ENCODE peak calls at places on chromosomes 6 and 20, in ten cellular contexts. E, L, G, B, U, C, H, Y, F and Q are unnamed samples.
A peak's percentile ranks its signal among the peaks of the same experiment; 100 is the strongest.

GRCh38 chr6:52284131-52284459 is 447 bp downstream of the MCM3 start:
- DNase-seq in Y (peak; percentile 45), U (no peak), L (peak; percentile 93), F (no peak), E (no peak), H (no peak), B (peak; percentile 36), C (no peak), G (peak; percentile 37), Q (peak; percentile 21)

GRCh38 chr6:160420969-160421556 is 72.9 kb downstream of the SLC22A3 start:
- DNase-seq in E (no peak), H (no peak), B (no peak), Y (no peak), L (no peak), F (no peak), C (no peak), U (no peak), G (no peak), Q (no peak)

GRCh38 chr20:1423206-1423605 is 30.4 kb upstream of the FKBP1A start:
- DNase-seq in H (no peak), L (no peak), G (no peak), U (no peak), F (no peak), C (no peak), E (no peak), Y (no peak), B (no peak), Q (no peak)

GRCh38 chr6:30881987-30882763 is 2.1 kb upstream of the DDR1 start:
- DNase-seq in L (peak; percentile 85), H (no peak), B (no peak), F (no peak), Y (no peak), E (no peak), C (no peak), U (no peak), G (no peak), Q (peak; percentile 36)

GRCh38 chr6:97705568-97705967 is 422.6 kb upstream of the MMS22L start:
- DNase-seq in G (no peak), H (no peak), Y (no peak), F (peak; percentile 7), E (no peak), C (no peak), U (no peak), B (no peak), L (peak; percentile 86), Q (no peak)

GRCh38 chr6:150813319-150813992 is 52.0 kb upstream of the MTHFD1L start:
- DNase-seq in U (no peak), G (no peak), C (peak; percentile 32), F (peak; percentile 92), L (no peak), B (no peak), E (no peak), Y (no peak), H (no peak), Q (no peak)

GRCh38 chr20:41175201-41175651 is 37.9 kb downstream of the PLCG1 start:
- DNase-seq in L (no peak), Y (no peak), G (no peak), F (no peak), H (no peak), E (peak; percentile 27), C (no peak), B (no peak), U (peak; percentile 7), Q (peak; percentile 1)

GRCh38 chr20:37823276-37823980 is 79.5 kb upstream of the VSTM2L start:
- DNase-seq in F (no peak), C (no peak), U (no peak), L (peak; percentile 33), Y (no peak), H (no peak), G (no peak), E (no peak), B (no peak), Q (no peak)

GRCh38 chr20:44089987-44090674 is 96.9 kb downstream of the JPH2 start:
- DNase-seq in U (no peak), C (no peak), H (no peak), B (peak; percentile 56), F (peak; percentile 61), L (no peak), Y (peak; percentile 13), G (peak; percentile 27), E (no peak), Q (no peak)

DNA sequence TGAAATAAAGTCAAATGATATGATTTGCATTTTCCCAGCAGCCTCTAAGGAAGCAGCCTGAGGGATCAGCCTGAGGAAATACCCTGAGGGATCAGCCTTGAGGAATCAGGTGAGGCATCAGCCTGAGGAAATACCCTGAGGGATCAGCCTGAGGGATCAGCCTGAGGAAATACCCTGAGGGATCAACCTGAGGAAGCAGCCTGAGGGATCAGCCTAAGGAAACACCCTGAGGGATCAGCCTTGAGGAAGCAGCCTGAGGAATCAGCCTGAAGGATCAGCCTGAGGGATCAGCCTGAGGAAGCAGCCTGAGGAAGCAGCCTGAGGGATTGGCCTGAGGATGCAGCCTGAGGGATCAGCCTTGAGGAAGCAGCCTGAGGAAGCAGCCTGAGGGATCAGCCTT is 669.7 kb upstream of the AGPAT4 start:
- DNase-seq in U (no peak), L (no peak), C (no peak), H (no peak), Y (no peak), E (no peak), F (no peak), B (no peak), G (no peak), Q (no peak)
- TF ChIP-seq POLR2AphosphoS5 in U (no peak), L (no peak), C (no peak), H (no peak), Y (no peak), E (no peak), F (no peak), B (no peak), G (no peak), Q (no peak)

GRCh38 chr6:37260063-37260843 is 2.3 kb upstream of the TMEM217 start:
- DNase-seq in Y (no peak), U (no peak), G (no peak), L (no peak), C (no peak), F (no peak), H (no peak), E (no peak), B (no peak), Q (no peak)
- TF ChIP-seq POLR2AphosphoS5 in Y (no peak), U (no peak), G (no peak), L (no peak), C (no peak), F (no peak), H (no peak), E (no peak), B (no peak), Q (no peak)

DNA sequence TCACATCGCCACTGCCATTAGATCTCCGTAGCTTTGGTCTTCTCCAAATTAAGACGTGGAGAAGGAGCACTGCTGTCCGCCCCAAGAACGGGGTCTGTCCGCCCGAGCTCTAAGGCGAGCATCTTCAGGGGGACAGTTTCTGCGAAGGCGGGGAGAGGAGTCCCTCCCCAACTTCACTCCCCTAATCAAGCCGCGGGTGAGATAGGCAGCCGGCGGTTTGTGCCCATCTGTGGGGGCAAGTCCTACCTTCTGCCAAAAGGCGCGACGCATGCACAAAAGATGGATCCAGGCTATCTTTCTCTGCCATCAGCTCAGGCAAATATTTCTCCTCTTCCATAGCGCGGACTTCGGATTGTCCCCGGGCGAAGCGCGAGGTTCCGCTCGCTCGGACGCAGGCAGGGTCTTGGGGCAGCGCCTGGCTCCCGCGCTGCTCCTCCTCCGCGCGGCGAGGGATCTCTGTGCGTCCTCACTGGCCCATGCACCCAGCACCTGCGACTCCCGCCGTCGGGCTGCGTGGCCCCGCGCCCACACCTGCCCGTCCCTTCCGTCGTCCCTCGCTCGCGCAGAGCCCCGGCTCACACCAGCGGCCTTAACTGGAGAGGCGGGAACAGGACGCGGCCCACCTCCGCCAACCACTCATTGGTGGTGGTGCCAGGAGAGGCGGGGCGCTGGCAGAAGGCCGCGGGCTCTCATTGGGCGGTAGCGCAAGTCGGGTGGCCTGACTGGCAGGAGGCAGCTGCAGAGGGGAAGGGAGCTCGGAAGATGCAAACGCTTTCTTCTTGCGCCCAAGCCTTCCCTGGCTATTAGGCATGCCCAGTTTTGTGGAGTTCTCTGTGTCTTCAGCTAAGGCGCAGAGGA is at the start of gene KHDRBS2:
- DNase-seq in U (peak; percentile 66), H (peak; percentile 61), B (no peak), G (peak; percentile 83), F (no peak), Y (peak; percentile 31), L (peak; percentile 88), E (peak; percentile 60), C (peak; percentile 38), Q (peak; percentile 41)
- TF ChIP-seq POLR2AphosphoS5 in U (no peak), H (no peak), B (no peak), G (no peak), F (no peak), Y (no peak), L (peak; percentile 74), E (no peak), C (no peak), Q (peak; percentile 7)

GRCh38 chr20:58994390-58995159 is 12.5 kb downstream of the CTSZ start:
- DNase-seq in E (no peak), H (no peak), C (no peak), U (no peak), Y (no peak), G (no peak), B (no peak), F (no peak), L (no peak), Q (no peak)

GRCh38 chr20:58991720-58992119 is 10.7 kb downstream of the NELFCD start:
- DNase-seq in H (no peak), E (no peak), G (no peak), F (no peak), C (no peak), U (no peak), Y (no peak), L (no peak), B (no peak), Q (no peak)

GRCh38 chr20:58992911-58993310 is 11.9 kb downstream of the NELFCD start:
- DNase-seq in L (no peak), B (no peak), U (no peak), G (no peak), E (no peak), Y (no peak), H (no peak), F (no peak), C (no peak), Q (no peak)

GRCh38 chr20:58995461-58996225 is 11.4 kb downstream of the CTSZ start:
- DNase-seq in U (no peak), L (no peak), H (no peak), E (no peak), C (no peak), F (no peak), B (no peak), G (no peak), Y (no peak), Q (no peak)

DNA sequence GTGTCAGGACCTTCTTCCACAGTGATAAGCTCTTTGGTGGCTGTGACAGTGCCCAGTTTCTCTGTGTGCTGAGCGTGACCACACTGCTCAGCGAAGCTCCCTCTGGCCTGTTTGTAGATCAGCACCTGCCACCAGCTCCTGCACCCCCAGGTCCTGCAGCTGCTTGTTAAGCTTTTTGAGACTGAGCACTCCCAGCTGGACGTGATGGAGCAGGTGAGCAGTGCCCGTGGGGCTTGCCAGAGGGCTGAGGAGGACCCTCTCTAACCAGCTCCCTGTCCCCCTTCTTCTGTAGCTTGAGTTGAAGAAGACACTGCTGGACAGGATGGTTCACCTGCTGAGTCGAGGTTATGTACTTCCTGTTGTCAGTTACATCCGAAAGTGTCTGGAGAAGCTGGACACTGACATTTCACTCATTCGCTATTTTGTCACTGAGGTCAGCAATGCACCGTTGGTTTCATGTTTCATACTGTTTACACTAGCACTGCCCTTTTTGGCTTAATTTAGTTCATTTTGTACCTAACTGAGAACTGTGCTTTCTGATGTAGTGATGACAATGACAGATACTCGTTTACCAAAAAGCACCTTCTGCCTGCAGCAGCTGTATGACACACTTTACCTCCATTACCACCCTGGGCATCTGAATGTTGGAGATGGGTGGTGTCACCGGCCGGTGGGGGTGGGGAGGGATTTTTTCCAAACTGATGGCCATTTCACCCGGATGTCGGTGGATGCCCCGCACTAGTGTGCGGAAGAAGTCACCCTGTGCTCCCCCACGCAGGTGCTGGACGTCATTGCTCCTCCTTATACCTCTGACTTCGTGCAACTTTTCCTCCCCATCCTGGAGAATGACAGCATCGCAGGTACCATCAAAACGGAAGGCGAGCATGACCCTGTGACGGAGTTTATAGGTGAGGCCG is 12.5 kb downstream of the NELFCD start:
- DNase-seq in C (no peak), L (no peak), H (no peak), F (no peak), U (no peak), B (no peak), G (no peak), E (no peak), Y (no peak), Q (no peak)
- TF ChIP-seq POLR2AphosphoS5 in C (peak; percentile 60), L (no peak), H (peak; percentile 70), F (no peak), U (no peak), B (no peak), G (peak; percentile 14), E (no peak), Y (no peak), Q (no peak)